ENCODE peak calls at places on chromosomes 3 and 15, in four cellular contexts. H, C, J and Y are unnamed samples.

GRCh38 chr3:182393151-182393550 is 400.2 kb upstream of the ATP11B start:
- DNase-seq in H (no peak), C (no peak), J (no peak), Y (no peak)

GRCh38 chr3:189233225-189233858 is 61.6 kb downstream of the TPRG1 start:
- DNase-seq in H (peak), C (peak), J (peak), Y (no peak)

GRCh38 chr15:65979316-65979715 is 110.0 kb downstream of the RAB11A start:
- DNase-seq in H (no peak), C (no peak), J (no peak), Y (no peak)

GRCh38 chr3:85821130-85821756 is 862.5 kb downstream of the CADM2 start:
- DNase-seq in H (peak), C (peak), J (peak), Y (no peak)

GRCh38 chr3:14256046-14256445 is 77.4 kb downstream of the LSM3 start:
- DNase-seq in H (no peak), C (no peak), J (no peak), Y (no peak)

GRCh38 chr15:47300596-47300995 is 416.7 kb upstream of the SEMA6D start:
- DNase-seq in H (no peak), C (no peak), J (no peak), Y (no peak)

GRCh38 chr3:14836049-14836468 is 17.3 kb downstream of the FGD5 start:
- DNase-seq in H (peak), C (no peak), J (no peak), Y (no peak)

GRCh38 chr3:127289646-127290575 is 2.1 kb upstream of the PRR20G start:
- DNase-seq in H (no peak), C (no peak), J (no peak), Y (no peak)

GRCh38 chr15:73771380-73772095 is 18.4 kb upstream of the INSYN1 start:
- DNase-seq in H (no peak), C (peak), J (no peak), Y (no peak)

GRCh38 chr3:158295771-158296170 is 185.9 kb downstream of the RSRC1 start:
- DNase-seq in H (no peak), C (no peak), J (no peak), Y (no peak)

GRCh38 chr3:46367811-46368210 is 2.9 kb upstream of the CCR5 start:
- DNase-seq in H (no peak), C (no peak), J (no peak), Y (no peak)

GRCh38 chr15:85607141-85607806 is 187.5 kb downstream of the KLHL25 start:
- DNase-seq in H (no peak), C (no peak), J (peak), Y (no peak)

GRCh38 chr15:51229907-51230328 is 108.5 kb downstream of the CYP19A1 start:
- DNase-seq in H (no peak), C (no peak), J (peak), Y (no peak)

GRCh38 chr3:58659051-58659675 is 7.4 kb downstream of the FAM3D start:
- DNase-seq in H (peak), C (peak), J (peak), Y (no peak)

GRCh38 chr3:195855471-195856409 is 44.0 kb upstream of the MUC4 start:
- DNase-seq in H (peak), C (no peak), J (peak), Y (no peak)

GRCh38 chr3:18657858-18658820 is 233.0 kb upstream of the SATB1 start:
- DNase-seq in H (no peak), C (no peak), J (peak), Y (no peak)

GRCh38 chr3:123421353-123422174 is 27.3 kb downstream of the ADCY5 start:
- DNase-seq in H (peak), C (no peak), J (peak), Y (no peak)

GRCh38 chr3:191774485-191774884 is 313.5 kb downstream of the PYDC2 start:
- DNase-seq in H (no peak), C (no peak), J (peak), Y (no peak)

GRCh38 chr15:55289011-55289572 is 521 bp downstream of the RAB27A start:
- DNase-seq in H (peak), C (peak), J (peak), Y (peak)

GRCh38 chr3:150215616-150216015 is 192.5 kb upstream of the TSC22D2 start:
- DNase-seq in H (no peak), C (no peak), J (no peak), Y (no peak)

GRCh38 chr3:29914861-29915524 is 634.1 kb downstream of the RBMS3 start:
- DNase-seq in H (no peak), C (no peak), J (peak), Y (no peak)

GRCh38 chr3:65878831-65879230 is 159.9 kb downstream of the MAGI1 start:
- DNase-seq in H (no peak), C (peak), J (no peak), Y (no peak)

GRCh38 chr3:160804762-160805161 is 48.7 kb downstream of the PPM1L start:
- DNase-seq in H (no peak), C (no peak), J (no peak), Y (no peak)

DNA sequence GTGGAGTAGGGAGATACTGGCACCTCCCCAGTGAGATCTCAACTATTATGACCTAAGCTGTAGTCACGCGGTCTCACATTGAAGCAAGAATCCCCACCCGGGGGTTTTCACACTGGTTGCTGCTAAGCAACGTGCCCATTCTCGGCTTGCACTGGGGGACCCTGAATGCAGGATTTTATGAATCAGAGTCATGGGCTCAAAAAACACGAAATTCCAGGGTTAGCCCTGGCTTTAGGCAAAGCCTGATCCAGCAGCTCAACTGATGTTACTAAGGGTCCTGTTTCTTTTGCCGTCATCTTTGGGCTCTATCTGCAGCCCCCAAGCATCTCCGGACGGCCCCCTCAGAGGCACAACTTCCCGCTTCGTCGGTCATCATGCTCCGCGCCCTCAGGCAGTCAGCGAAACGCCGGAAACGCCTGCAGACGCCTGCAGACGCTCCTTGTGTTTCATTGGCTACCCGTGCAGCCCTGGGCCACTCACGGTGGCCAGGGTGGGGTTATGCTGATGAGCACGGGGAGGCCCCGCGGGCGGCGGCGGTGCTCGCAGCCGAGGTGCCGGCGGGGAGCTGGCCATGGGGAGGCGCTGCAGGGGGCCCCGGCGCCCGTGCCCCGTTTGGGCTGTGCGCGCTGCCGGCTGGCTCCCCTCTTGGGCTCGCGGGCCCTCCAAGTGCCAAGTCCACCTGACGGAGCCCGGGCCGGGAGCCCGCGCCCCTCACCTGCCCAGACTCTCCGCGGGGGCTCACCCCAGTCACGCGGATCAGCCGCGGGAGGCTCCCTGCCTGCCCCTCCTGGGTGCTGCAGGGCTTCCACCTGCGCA is 25.8 kb downstream of the EFCC1 start:
- DNase-seq in H (peak), C (peak), J (peak), Y (peak)
- TF ChIP-seq CTCF in H (peak), C (no peak), J (peak), Y (peak)

GRCh38 chr3:152793969-152794368 is 41.0 kb upstream of the P2RY1 start:
- DNase-seq in H (no peak), C (no peak), J (no peak), Y (no peak)
- TF ChIP-seq CTCF in H (no peak), C (no peak), J (no peak), Y (no peak)

GRCh38 chr15:80970018-80970657 is 19.5 kb downstream of the MESD start:
- DNase-seq in H (peak), C (peak), J (peak), Y (peak)

GRCh38 chr15:80966431-80967197 is 23.0 kb downstream of the MESD start:
- DNase-seq in H (no peak), C (no peak), J (no peak), Y (no peak)

GRCh38 chr15:80969316-80969715 is 20.3 kb downstream of the MESD start:
- DNase-seq in H (no peak), C (no peak), J (no peak), Y (no peak)

GRCh38 chr15:80967991-80968510 is 21.6 kb downstream of the MESD start:
- DNase-seq in H (no peak), C (no peak), J (no peak), Y (no peak)

DNA sequence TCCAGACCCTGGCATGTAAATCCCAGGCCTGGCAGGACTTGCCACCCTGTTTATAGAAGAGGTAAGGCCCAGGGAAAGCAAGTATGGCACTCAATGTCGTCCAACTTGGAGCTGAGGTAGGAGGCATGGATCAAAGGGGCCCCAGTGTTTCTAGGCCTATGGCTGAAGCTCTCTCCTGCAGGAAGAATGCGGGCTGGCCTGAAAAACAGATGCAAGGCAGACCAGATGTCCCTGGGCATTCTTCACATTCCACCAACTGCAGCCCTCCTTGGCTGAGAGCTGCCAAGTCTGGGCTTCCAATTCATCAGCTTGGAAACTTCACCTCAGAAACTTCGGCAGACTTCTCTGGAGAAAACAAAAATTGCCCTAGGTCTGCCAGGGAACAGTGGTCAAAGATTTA is 22.2 kb downstream of the MESD start:
- DNase-seq in H (no peak), C (peak), J (no peak), Y (no peak)
- TF ChIP-seq CTCF in H (no peak), C (no peak), J (no peak), Y (no peak)

GRCh38 chr15:70854669-70854976 is 666 bp upstream of the LARP6 start:
- DNase-seq in H (no peak), C (no peak), J (peak), Y (no peak)
- TF ChIP-seq CTCF in H (no peak), C (no peak), J (peak), Y (no peak)

GRCh38 chr15:44545934-44546802 is 9.2 kb downstream of the EIF3J start:
- DNase-seq in H (no peak), C (no peak), J (peak), Y (no peak)
- TF ChIP-seq CTCF in H (no peak), C (no peak), J (peak), Y (peak)

DNA sequence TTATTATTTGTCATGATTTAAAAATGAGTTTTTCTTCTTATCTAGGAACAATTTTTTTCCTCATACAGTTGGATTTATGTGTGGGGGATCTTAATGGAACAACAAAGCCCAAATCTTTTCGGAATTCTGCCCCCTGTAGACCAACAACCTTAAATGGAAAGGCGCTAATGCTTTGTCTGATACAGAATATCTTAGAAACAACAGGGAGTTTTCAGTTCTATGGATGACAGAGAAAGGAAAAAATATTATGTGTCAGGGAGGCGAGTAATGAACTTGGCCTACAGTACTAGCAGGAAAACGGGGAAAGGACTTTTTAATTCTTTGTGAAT is 592 bp downstream of the MOBP start:
- DNase-seq in H (no peak), C (no peak), J (no peak), Y (no peak)
- TF ChIP-seq CTCF in H (no peak), C (no peak), J (no peak), Y (no peak)

DNA sequence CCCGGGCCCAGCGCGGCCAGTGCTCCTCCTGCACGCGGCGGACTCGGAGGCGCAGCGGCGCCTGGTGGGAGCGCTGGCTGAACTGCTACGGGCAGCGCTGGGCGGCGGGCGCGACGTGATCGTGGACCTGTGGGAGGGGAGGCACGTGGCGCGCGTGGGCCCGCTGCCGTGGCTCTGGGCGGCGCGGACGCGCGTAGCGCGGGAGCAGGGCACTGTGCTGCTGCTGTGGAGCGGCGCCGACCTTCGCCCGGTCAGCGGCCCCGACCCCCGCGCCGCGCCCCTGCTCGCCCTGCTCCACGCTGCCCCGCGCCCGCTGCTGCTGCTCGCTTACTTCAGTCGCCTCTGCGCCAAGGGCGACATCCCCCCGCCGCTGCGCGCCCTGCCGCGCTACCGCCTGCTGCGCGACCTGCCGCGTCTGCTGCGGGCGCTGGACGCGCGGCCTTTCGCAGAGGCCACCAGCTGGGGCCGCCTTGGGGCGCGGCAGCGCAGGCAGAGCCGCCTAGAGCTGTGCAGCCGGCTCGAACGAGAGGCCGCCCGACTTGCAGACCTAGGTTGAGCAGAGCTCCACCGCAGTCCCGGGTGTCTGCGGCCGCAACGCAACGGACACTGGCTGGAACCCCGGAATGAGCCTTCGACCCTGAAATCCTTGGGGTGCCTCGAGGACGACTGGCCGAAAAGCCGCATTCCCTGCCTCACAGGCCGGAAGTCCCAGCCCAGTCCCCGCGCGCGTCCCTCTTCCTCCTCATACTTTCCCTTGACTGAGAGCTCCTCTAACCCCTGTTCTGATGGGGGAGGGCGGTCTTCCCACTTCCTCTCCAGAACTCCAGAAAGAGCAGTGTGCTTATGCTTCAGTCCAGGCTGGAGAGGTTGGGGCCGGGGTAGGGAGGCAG is 1.4 kb upstream of the IL17RC start:
- DNase-seq in H (peak), C (peak), J (peak), Y (peak)
- TF ChIP-seq CTCF in H (peak), C (no peak), J (peak), Y (peak)

GRCh38 chr3:139320551-139321309 is 23.1 kb upstream of the MRPS22 start:
- DNase-seq in H (no peak), C (no peak), J (no peak), Y (no peak)

GRCh38 chr3:139317660-139318430 is 26.0 kb upstream of the MRPS22 start:
- DNase-seq in H (no peak), C (no peak), J (peak), Y (no peak)

GRCh38 chr3:139318826-139319225 is 25.0 kb upstream of the MRPS22 start:
- DNase-seq in H (no peak), C (no peak), J (no peak), Y (no peak)

GRCh38 chr3:139318431-139318816 is 25.4 kb upstream of the MRPS22 start:
- DNase-seq in H (no peak), C (no peak), J (no peak), Y (no peak)

DNA sequence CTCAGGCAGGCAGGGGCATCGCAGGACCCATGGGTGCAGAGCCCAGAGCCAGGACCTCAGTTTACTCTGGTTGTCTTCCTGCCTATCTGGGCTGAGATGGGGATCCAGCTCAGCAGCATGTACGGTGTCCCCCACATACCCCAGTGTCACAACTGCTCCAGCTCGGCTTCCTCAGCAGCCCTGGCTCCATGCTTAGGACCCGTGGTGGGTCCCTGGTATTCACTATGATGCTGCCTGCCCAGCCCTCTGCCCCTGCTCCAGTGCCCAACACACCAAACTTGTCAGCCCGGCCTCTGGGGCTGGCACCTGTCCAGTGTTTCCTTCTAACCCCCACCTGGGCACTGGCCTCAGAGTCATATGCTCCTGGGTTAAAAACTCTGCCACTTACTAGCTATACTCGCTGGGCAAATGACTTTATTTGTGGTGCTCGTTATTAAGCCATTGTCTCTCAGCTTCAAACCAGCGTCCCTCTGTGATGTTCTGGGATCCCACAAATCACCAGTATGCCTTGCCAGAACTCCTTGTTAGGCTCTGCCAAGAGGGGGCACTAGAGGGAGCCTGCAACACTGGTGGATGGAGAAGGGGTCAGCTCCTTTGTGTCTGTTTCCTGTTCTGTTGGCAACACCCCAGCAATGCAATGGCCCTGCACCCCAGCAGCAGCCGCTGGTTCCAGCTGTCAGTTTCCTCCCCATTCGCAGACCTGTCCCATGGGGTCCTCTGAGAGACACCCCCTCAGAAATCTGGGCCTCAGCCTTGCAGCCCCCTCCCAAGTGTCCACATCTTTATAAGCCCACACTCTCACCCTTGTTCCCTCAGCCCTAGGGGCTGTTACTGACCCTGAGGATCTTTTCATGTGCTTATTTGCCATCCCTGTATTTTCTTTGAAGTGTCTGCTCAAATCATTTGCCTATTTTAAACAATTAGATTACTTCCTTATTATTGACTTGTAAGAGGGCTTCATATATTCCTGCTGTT is 24.1 kb upstream of the MRPS22 start:
- DNase-seq in H (peak), C (peak), J (no peak), Y (no peak)
- TF ChIP-seq CTCF in H (no peak), C (no peak), J (peak), Y (no peak)